ENCODE peak calls at places on chromosomes 13 and 19, in five cellular contexts. One of them, this sample, is unnamed.

GRCh38 chr19:39543477-39543857 is 3.5 kb upstream of the EID2 start:
- DNase-seq in tibial artery: no peak
- DNase-seq in neuronal stem cell: no peak
- DNase-seq in heart left ventricle: no peak
- DNase-seq in lower lobe of right lung: no peak
- DNase-seq in this sample: no peak

GRCh38 chr13:29156136-29156535 is 336.0 kb downstream of the MTUS2 start:
- DNase-seq in tibial artery: no peak
- DNase-seq in neuronal stem cell: no peak
- DNase-seq in heart left ventricle: no peak
- DNase-seq in lower lobe of right lung: no peak
- DNase-seq in this sample: no peak

GRCh38 chr13:23987331-23987730 is 90.0 kb upstream of the C1QTNF9B start:
- DNase-seq in tibial artery: no peak
- DNase-seq in neuronal stem cell: no peak
- DNase-seq in heart left ventricle: no peak
- DNase-seq in lower lobe of right lung: no peak
- DNase-seq in this sample: no peak

GRCh38 chr19:1624458-1624857 is 19.2 kb upstream of the UQCR11 start:
- DNase-seq in tibial artery: no peak
- DNase-seq in neuronal stem cell: peak
- DNase-seq in heart left ventricle: peak
- DNase-seq in lower lobe of right lung: peak
- DNase-seq in this sample: no peak

GRCh38 chr13:81487151-81487550 is 1146.2 kb upstream of the SPRY2 start:
- DNase-seq in tibial artery: no peak
- DNase-seq in neuronal stem cell: peak
- DNase-seq in heart left ventricle: no peak
- DNase-seq in lower lobe of right lung: no peak
- DNase-seq in this sample: no peak

GRCh38 chr13:71962126-71962525 is 95.1 kb upstream of the DACH1 start:
- DNase-seq in tibial artery: no peak
- DNase-seq in neuronal stem cell: no peak
- DNase-seq in heart left ventricle: no peak
- DNase-seq in lower lobe of right lung: no peak
- DNase-seq in this sample: no peak

GRCh38 chr19:8304841-8305621 is 3.1 kb downstream of the CD320 start:
- DNase-seq in tibial artery: peak
- DNase-seq in neuronal stem cell: peak
- DNase-seq in heart left ventricle: peak
- DNase-seq in lower lobe of right lung: peak
- DNase-seq in this sample: no peak

GRCh38 chr19:41225238-41226052 is 6.4 kb downstream of the AXL start:
- DNase-seq in tibial artery: peak
- DNase-seq in neuronal stem cell: no peak
- DNase-seq in heart left ventricle: peak
- DNase-seq in lower lobe of right lung: no peak
- DNase-seq in this sample: peak

GRCh38 chr13:87677334-87678234 is 6.4 kb downstream of the SLITRK5 start:
- DNase-seq in tibial artery: no peak
- DNase-seq in neuronal stem cell: peak
- DNase-seq in heart left ventricle: no peak
- DNase-seq in lower lobe of right lung: peak
- DNase-seq in this sample: no peak

GRCh38 chr13:106567421-106568224 is at the start of gene ARGLU1:
- DNase-seq in tibial artery: peak
- DNase-seq in neuronal stem cell: peak
- DNase-seq in heart left ventricle: peak
- DNase-seq in lower lobe of right lung: peak
- DNase-seq in this sample: peak

GRCh38 chr19:1747285-1748114 is 5.8 kb upstream of the ONECUT3 start:
- DNase-seq in tibial artery: no peak
- DNase-seq in neuronal stem cell: no peak
- DNase-seq in heart left ventricle: no peak
- DNase-seq in lower lobe of right lung: no peak
- DNase-seq in this sample: no peak

DNA sequence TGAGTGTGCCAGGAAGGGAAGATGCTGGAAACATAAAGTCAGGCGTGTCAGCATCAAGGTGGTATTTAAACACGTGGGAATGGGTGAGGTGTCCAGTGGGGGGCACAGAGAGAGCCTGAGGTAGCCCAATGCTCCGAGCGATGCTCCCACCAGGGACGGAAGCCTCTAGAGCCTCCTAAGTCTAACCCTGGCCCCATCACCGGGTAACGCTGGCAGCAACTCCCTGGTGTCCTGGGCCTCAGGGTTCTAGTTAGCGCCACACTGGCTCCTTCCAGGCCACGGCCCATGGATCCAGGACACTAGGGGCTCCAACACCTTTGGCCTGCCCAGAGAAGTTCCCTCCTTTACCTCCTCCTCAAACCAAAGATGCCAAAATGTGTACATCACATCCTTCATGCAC is 65.4 kb downstream of the EPS15L1 start:
- DNase-seq in tibial artery: no peak
- DNase-seq in neuronal stem cell: no peak
- DNase-seq in heart left ventricle: no peak
- DNase-seq in lower lobe of right lung: no peak
- DNase-seq in this sample: no peak
- H3K27ac ChIP-seq in tibial artery: no peak
- H3K27ac ChIP-seq in neuronal stem cell: no peak
- H3K27ac ChIP-seq in heart left ventricle: no peak
- H3K27ac ChIP-seq in lower lobe of right lung: no peak
- H3K27ac ChIP-seq in this sample: no peak

GRCh38 chr13:33263976-33264619 is 21.5 kb downstream of the STARD13 start:
- DNase-seq in tibial artery: no peak
- DNase-seq in neuronal stem cell: no peak
- DNase-seq in heart left ventricle: no peak
- DNase-seq in lower lobe of right lung: no peak
- DNase-seq in this sample: peak

GRCh38 chr13:33263484-33263883 is 22.1 kb downstream of the STARD13 start:
- DNase-seq in tibial artery: no peak
- DNase-seq in neuronal stem cell: no peak
- DNase-seq in heart left ventricle: no peak
- DNase-seq in lower lobe of right lung: no peak
- DNase-seq in this sample: no peak

GRCh38 chr13:33262069-33262487 is 23.5 kb downstream of the STARD13 start:
- DNase-seq in tibial artery: no peak
- DNase-seq in neuronal stem cell: no peak
- DNase-seq in heart left ventricle: no peak
- DNase-seq in lower lobe of right lung: no peak
- DNase-seq in this sample: no peak

GRCh38 chr13:33262554-33262953 is 23.0 kb downstream of the STARD13 start:
- DNase-seq in tibial artery: no peak
- DNase-seq in neuronal stem cell: no peak
- DNase-seq in heart left ventricle: no peak
- DNase-seq in lower lobe of right lung: no peak
- DNase-seq in this sample: no peak

DNA sequence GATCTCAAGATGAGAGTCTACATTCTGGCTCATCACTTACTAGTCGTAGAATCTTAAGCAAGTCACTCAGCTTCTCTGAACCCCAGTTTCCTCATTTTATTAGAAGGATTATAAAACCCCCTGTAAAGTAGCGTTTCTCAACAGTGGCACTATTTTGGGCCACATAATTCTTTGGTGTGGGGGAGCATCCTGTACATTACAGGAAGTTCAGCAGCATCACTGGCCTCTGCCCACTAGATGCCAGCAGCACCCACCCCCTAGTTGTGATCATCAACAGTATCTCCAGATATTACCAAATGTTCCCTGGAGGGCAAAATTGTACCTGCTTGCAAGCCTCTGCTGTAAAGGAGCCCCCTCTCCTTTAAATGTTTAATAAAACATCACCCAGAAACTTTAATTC is 22.6 kb downstream of the STARD13 start:
- DNase-seq in tibial artery: no peak
- DNase-seq in neuronal stem cell: no peak
- DNase-seq in heart left ventricle: no peak
- DNase-seq in lower lobe of right lung: no peak
- DNase-seq in this sample: no peak
- H3K27ac ChIP-seq in tibial artery: no peak
- H3K27ac ChIP-seq in neuronal stem cell: no peak
- H3K27ac ChIP-seq in heart left ventricle: peak
- H3K27ac ChIP-seq in lower lobe of right lung: peak
- H3K27ac ChIP-seq in this sample: no peak

GRCh38 chr19:45767410-45767880 is 1.6 kb downstream of the SIX5 start:
- DNase-seq in tibial artery: peak
- DNase-seq in neuronal stem cell: peak
- DNase-seq in heart left ventricle: peak
- DNase-seq in lower lobe of right lung: peak
- DNase-seq in this sample: peak

GRCh38 chr19:45767881-45768643 is 990 bp downstream of the SIX5 start:
- DNase-seq in tibial artery: peak
- DNase-seq in neuronal stem cell: peak
- DNase-seq in heart left ventricle: peak
- DNase-seq in lower lobe of right lung: peak
- DNase-seq in this sample: peak

GRCh38 chr19:45769054-45769782 is at the start of gene SIX5:
- DNase-seq in tibial artery: peak
- DNase-seq in neuronal stem cell: peak
- DNase-seq in heart left ventricle: peak
- DNase-seq in lower lobe of right lung: peak
- DNase-seq in this sample: peak

GRCh38 chr19:45769821-45770191 is 754 bp upstream of the SIX5 start:
- DNase-seq in tibial artery: peak
- DNase-seq in neuronal stem cell: no peak
- DNase-seq in heart left ventricle: peak
- DNase-seq in lower lobe of right lung: peak
- DNase-seq in this sample: peak

DNA sequence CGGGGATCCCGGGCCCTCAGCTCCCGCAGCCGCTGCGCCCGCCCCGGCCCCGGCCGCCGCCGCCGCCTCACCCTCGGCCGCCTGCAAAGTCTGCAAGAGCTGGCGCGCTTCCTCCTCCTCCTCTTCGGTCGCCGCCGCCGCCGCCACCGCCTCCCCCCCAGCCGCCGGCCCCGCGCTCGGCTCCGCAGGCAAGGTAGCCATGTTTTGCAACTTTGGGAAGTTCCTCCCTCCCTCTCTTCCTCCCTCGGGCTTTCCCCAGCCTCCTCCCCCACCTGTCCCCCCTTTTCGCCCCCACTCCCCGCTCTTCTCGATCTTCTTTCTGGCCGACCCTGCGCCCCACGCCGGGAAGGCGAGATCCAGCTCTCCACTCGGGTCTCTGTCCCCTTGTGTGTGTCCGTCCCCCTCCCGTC is 403 bp downstream of the SIX5 start:
- DNase-seq in tibial artery: no peak
- DNase-seq in neuronal stem cell: no peak
- DNase-seq in heart left ventricle: no peak
- DNase-seq in lower lobe of right lung: peak
- DNase-seq in this sample: no peak
- H3K27ac ChIP-seq in tibial artery: peak
- H3K27ac ChIP-seq in neuronal stem cell: peak
- H3K27ac ChIP-seq in heart left ventricle: peak
- H3K27ac ChIP-seq in lower lobe of right lung: peak
- H3K27ac ChIP-seq in this sample: peak

DNA sequence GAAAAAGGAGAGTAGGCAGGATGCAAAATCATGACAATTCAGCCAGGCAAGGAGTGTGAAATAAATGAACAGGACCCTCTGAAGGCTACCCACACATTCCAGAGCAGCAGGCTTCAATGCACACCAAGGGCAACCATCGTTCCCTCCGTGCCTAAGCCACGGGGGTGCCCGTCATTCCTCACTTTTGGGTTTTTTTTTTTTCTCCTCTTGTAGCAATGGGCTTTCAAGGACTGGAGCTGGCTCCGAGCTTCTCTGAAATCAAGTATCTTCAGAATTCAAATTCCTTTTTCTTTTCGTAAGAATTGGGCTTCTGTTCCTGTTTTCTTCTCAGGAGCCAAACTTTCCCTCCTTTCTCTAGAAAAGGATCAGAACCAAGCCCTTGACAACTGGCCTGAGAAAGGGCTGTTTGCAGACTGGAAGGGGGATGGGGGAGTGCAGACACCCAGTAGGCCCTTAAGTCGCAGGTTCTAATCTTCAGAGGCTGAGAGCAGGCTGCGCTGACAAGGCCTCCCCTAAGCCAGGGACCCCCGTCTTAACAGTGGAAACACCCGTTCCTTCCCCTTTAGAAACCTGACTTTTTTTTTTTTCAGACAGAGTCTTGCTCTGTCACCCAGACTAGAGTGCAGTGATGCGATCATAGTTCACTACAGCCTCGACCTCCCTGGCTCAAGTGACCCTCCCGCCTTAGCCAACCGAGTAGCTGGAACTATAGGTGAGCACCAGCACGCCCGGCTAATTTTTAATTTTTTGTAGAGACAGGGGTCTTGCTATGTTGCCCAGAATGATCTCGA is 51.7 kb downstream of the RFX2 start:
- DNase-seq in tibial artery: peak
- DNase-seq in neuronal stem cell: no peak
- DNase-seq in heart left ventricle: no peak
- DNase-seq in lower lobe of right lung: no peak
- DNase-seq in this sample: no peak
- H3K27ac ChIP-seq in tibial artery: peak
- H3K27ac ChIP-seq in neuronal stem cell: no peak
- H3K27ac ChIP-seq in heart left ventricle: peak
- H3K27ac ChIP-seq in lower lobe of right lung: peak
- H3K27ac ChIP-seq in this sample: peak

GRCh38 chr19:13087795-13088537 is 14.7 kb downstream of the LYL1 start:
- DNase-seq in tibial artery: no peak
- DNase-seq in neuronal stem cell: no peak
- DNase-seq in heart left ventricle: no peak
- DNase-seq in lower lobe of right lung: no peak
- DNase-seq in this sample: no peak

GRCh38 chr19:13089857-13090507 is 12.7 kb downstream of the LYL1 start:
- DNase-seq in tibial artery: no peak
- DNase-seq in neuronal stem cell: no peak
- DNase-seq in heart left ventricle: no peak
- DNase-seq in lower lobe of right lung: no peak
- DNase-seq in this sample: no peak

GRCh38 chr19:13087295-13087694 is 15.4 kb downstream of the LYL1 start:
- DNase-seq in tibial artery: no peak
- DNase-seq in neuronal stem cell: no peak
- DNase-seq in heart left ventricle: no peak
- DNase-seq in lower lobe of right lung: no peak
- DNase-seq in this sample: no peak

GRCh38 chr19:13090511-13091231 is 12.0 kb downstream of the LYL1 start:
- DNase-seq in tibial artery: no peak
- DNase-seq in neuronal stem cell: no peak
- DNase-seq in heart left ventricle: no peak
- DNase-seq in lower lobe of right lung: no peak
- DNase-seq in this sample: no peak

DNA sequence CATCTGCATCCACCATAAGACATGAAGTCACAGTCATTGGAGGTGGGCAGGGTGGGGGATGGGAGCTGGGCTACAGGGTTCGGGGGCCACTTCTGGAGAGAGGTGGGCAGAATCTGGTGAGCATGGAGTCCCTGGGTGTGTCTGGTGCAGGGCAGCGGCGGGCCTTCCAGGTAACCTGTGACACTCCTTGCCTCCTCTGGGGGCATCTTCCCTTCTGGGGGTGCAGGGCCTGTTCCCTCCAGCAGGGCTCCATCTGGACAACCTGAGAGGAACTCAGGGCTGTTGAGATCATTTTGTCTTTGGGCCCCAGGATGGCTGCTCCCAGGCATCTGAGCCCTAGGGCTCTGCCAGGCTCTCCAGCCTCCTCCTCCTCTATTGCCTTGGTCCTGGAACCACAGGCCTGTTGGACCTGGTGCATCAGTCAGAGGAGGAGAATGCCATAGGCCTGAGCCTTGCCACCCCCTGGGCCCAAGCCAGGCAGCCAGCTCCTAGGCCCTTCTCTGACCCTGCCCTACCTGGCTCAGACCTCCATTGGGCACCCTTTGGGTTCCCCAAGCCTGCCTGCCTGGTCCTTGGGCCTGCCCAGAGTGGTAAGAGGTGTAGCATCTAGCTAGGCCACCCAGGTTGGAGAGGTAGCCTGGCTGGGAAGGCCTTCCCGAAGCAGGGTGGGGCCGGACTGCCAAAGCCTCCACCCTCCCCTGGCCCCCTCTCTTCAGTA is 13.4 kb downstream of the LYL1 start:
- DNase-seq in tibial artery: no peak
- DNase-seq in neuronal stem cell: no peak
- DNase-seq in heart left ventricle: no peak
- DNase-seq in lower lobe of right lung: no peak
- DNase-seq in this sample: no peak
- H3K27ac ChIP-seq in tibial artery: peak
- H3K27ac ChIP-seq in neuronal stem cell: no peak
- H3K27ac ChIP-seq in heart left ventricle: peak
- H3K27ac ChIP-seq in lower lobe of right lung: peak
- H3K27ac ChIP-seq in this sample: peak